ENCODE peak calls at places on chromosome 15, in eight cellular contexts. D, U, Q, B, Z, K, J and M are unnamed samples.
A peak's percentile ranks its signal among the peaks of the same experiment; 100 is the strongest.

GRCh38 chr15:81768773-81769172 is 277.0 kb downstream of the MEX3B start:
- DNase-seq in Z (no peak), B (no peak), K (no peak), J (no peak), U (no peak), D (no peak), Q (no peak), M (no peak)

GRCh38 chr15:72193781-72194396 is 3.7 kb downstream of the GRAMD2A start:
- DNase-seq in B (no peak), D (no peak), Z (no peak), U (no peak), Q (no peak), J (no peak), K (no peak), M (no peak)

GRCh38 chr15:80710635-80711553 is 15.8 kb downstream of the ABHD17C start:
- DNase-seq in U (no peak), D (no peak), K (no peak), Q (no peak), Z (no peak), B (peak; percentile 52), J (peak; percentile 63), M (peak; percentile 45)

GRCh38 chr15:35907507-35907906 is 361.5 kb upstream of the DPH6 start:
- DNase-seq in D (no peak), J (peak; percentile 23), B (no peak), Z (no peak), K (no peak), Q (no peak), U (no peak), M (no peak)

GRCh38 chr15:40928351-40928974 is 677 bp upstream of the DLL4 start:
- DNase-seq in J (no peak), Q (no peak), B (peak; percentile 64), Z (no peak), D (no peak), U (peak; percentile 48), K (no peak), M (no peak)

GRCh38 chr15:82294061-82294690 is 31.6 kb downstream of the SAXO2 start:
- DNase-seq in D (peak; percentile 23), Q (no peak), Z (no peak), U (no peak), B (no peak), K (no peak), J (no peak), M (no peak)

GRCh38 chr15:85142324-85142723 is 160.7 kb downstream of the PDE8A start:
- DNase-seq in U (no peak), Z (no peak), Q (no peak), B (peak; percentile 87), D (no peak), K (no peak), J (peak; percentile 75), M (peak; percentile 77)

GRCh38 chr15:49721091-49721490 is 100.2 kb downstream of the DTWD1 start:
- DNase-seq in B (no peak), Z (no peak), D (no peak), J (no peak), U (no peak), Q (no peak), K (no peak), M (no peak)

GRCh38 chr15:61184431-61184830 is 44.7 kb downstream of the RORA start:
- DNase-seq in U (no peak), D (no peak), B (no peak), Z (peak; percentile 12), Q (no peak), K (no peak), J (no peak), M (no peak)

GRCh38 chr15:29259233-29259632 is 10.4 kb downstream of the NSMCE3 start:
- DNase-seq in K (no peak), B (no peak), U (no peak), Z (no peak), D (no peak), J (no peak), Q (no peak), M (no peak)

GRCh38 chr15:33026614-33027013 is 167.9 kb downstream of the FMN1 start:
- DNase-seq in U (no peak), K (no peak), B (no peak), Z (no peak), Q (no peak), J (no peak), D (peak; percentile 71), M (no peak)

GRCh38 chr15:66948294-66948693 is 117.1 kb upstream of the SMAD3 start:
- DNase-seq in U (peak; percentile 93), B (peak; percentile 43), D (no peak), K (no peak), Q (no peak), Z (no peak), J (peak; percentile 50), M (peak; percentile 8)

GRCh38 chr15:68542771-68543544 is 35.8 kb upstream of the CORO2B start:
- DNase-seq in B (peak; percentile 55), U (no peak), J (peak; percentile 96), D (no peak), Z (no peak), Q (peak; percentile 63), K (peak; percentile 83), M (peak; percentile 50)

GRCh38 chr15:25886498-25887140 is 23.5 kb upstream of the ATP10A start:
- DNase-seq in D (peak; percentile 88), U (no peak), Q (no peak), Z (no peak), K (peak; percentile 53), B (no peak), J (no peak), M (no peak)

GRCh38 chr15:81000144-81000625 is 538 bp upstream of the TLNRD1 start:
- DNase-seq in Z (peak; percentile 30), D (no peak), U (no peak), J (no peak), Q (no peak), B (peak; percentile 19), K (no peak), M (peak; percentile 17)

GRCh38 chr15:84570164-84570692 is 30.6 kb upstream of the ZSCAN2 start:
- DNase-seq in U (peak; percentile 46), J (no peak), K (peak; percentile 68), B (peak; percentile 36), Z (peak; percentile 27), D (peak; percentile 83), Q (no peak), M (no peak)

GRCh38 chr15:39684215-39684614 is 98.4 kb downstream of the FSIP1 start:
- DNase-seq in Z (no peak), K (no peak), Q (no peak), D (no peak), U (no peak), J (no peak), B (no peak), M (no peak)

GRCh38 chr15:78928616-78929093 is 16.2 kb downstream of the CTSH start:
- DNase-seq in J (no peak), Z (no peak), B (no peak), Q (no peak), U (no peak), D (peak; percentile 63), K (no peak), M (no peak)

GRCh38 chr15:78927077-78927790 is 17.6 kb downstream of the CTSH start:
- DNase-seq in K (no peak), Q (no peak), J (no peak), B (no peak), Z (no peak), U (no peak), D (peak; percentile 66), M (no peak)

GRCh38 chr15:78925076-78925624 is 19.7 kb downstream of the CTSH start:
- DNase-seq in B (no peak), D (peak; percentile 59), J (no peak), Q (no peak), U (no peak), K (no peak), Z (no peak), M (no peak)

GRCh38 chr15:78923480-78924360 is 21.1 kb downstream of the CTSH start:
- DNase-seq in B (no peak), K (no peak), Z (no peak), U (no peak), Q (no peak), J (no peak), D (no peak), M (no peak)

DNA sequence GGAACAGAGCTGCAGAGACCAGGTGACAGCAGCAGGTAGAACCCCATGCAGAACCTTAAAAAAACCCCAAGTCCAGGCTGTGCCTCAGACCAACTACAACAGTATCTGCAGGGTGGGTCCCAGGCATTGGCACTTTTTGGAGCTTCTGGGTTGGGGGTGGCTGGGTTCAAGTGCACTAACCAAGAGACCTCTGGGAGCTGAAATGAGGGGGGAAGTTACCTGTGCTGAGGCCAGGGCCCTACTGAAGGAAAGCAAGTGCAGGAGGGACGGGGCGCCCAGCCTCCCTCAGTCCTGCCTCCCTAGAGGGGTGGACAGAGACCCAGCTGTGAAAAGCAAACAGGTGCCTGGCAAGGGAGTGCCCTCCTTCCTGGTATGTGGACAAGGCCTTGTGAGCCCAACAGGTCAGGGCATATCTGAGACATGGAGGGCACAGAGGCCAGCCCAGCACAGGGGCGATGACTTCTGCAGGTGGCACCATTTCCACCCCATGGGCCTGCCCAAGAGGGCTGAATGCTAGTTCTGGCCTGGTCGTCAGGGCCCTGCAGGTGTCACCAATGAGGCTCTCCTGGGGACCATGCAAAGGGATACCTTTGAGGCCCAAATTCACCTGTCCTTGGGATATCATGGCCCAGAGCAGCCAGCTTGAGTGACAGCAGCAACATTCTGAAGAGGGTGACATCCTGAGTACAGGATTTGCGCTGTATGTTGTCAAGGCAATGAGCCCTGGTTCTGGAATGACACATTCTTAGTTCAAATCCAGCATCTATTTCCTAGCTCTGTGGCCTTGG is 18.7 kb downstream of the CTSH start:
- DNase-seq in B (no peak), U (no peak), D (peak; percentile 61), Z (no peak), J (no peak), Q (no peak), K (no peak), M (no peak)
- TF ChIP-seq CTCF in B (no peak), U (no peak), D (no peak), Z (peak; percentile 11), J (no peak), Q (no peak), K (no peak), M (no peak)

GRCh38 chr15:75154461-75155062 is 47.1 kb upstream of the C15orf39 start:
- DNase-seq in K (no peak), Z (no peak), J (no peak), U (no peak), D (no peak), Q (no peak), B (no peak), M (no peak)
- H3K4me3 ChIP-seq in K (no peak overlapping the region), Z (no peak overlapping the region), J (no peak overlapping the region), U (no peak overlapping the region), D (no peak overlapping the region), Q (no peak overlapping the region), B (no peak overlapping the region), M (no peak overlapping the region)

DNA sequence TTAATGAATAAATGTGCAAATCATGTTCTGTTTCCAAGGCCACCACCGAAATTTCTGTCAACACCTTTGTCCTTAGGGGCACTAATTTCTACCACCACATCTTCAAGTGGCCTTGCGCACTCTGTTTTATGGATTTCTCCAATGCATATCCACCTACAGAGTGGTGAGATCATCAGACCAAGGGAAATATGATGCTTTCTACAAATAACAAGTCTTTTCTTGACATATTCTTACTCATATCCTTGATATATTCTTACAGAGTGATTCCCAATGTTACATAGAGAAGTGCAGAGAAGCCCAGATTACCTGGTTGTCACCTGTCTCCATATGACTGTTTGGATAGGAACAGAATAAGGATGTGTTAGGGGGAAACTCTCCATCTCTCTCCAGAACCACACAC is 36.1 kb upstream of the TMCO5A start:
- DNase-seq in K (no peak), Z (no peak), B (peak; percentile 63), U (no peak), D (no peak), J (peak; percentile 43), Q (no peak), M (peak; percentile 93)
- H3K36me3 ChIP-seq in K (no peaks in the 10 kb centered on the region), Z (no peaks in the 10 kb centered on the region), B (no peaks in the 10 kb centered on the region), U (no peaks in the 10 kb centered on the region), D (no peaks in the 10 kb centered on the region), J (no peaks in the 10 kb centered on the region), Q (no peaks in the 10 kb centered on the region), M (no peaks in the 10 kb centered on the region)

GRCh38 chr15:59457103-59457502 is 19.1 kb downstream of the FAM81A start:
- DNase-seq in B (peak; percentile 23), K (no peak), Z (no peak), J (no peak), D (no peak), Q (no peak), U (no peak), M (peak; percentile 51)
- TF ChIP-seq CTCF in B (no peak), K (no peak), Z (no peak), J (no peak), D (no peak), Q (no peak), U (no peak), M (no peak)